ENCODE peak calls at places on chromosomes 13 and 19, in eight cellular contexts. N, F, J, I, P, Z, T and Q are unnamed samples.

GRCh38 chr13:114142137-114142550 is 9.7 kb upstream of the RASA3 start:
- DNase-seq in N (no peak), F (no peak), J (no peak), I (no peak), P (no peak), Z (no peak), T (no peak), Q (no peak)

GRCh38 chr13:79988573-79988972 is 352.4 kb downstream of the SPRY2 start:
- DNase-seq in N (peak; percentile 59), F (no peak), J (no peak), I (no peak), P (peak; percentile 83), Z (no peak), T (no peak), Q (no peak)

GRCh38 chr19:5046339-5047039 is 77.6 kb downstream of the KDM4B start:
- DNase-seq in N (no peak), F (no peak), J (peak; percentile 90), I (no peak), P (peak; percentile 40), Z (peak; percentile 68), T (peak; percentile 58), Q (peak; percentile 92)

GRCh38 chr13:32086366-32086765 is 54.8 kb downstream of the FRY start:
- DNase-seq in N (peak; percentile 15), F (no peak), J (no peak), I (no peak), P (peak; percentile 31), Z (no peak), T (no peak), Q (no peak)

GRCh38 chr19:38013913-38014575 is 107.0 kb downstream of the SIPA1L3 start:
- DNase-seq in N (no peak), F (no peak), J (no peak), I (no peak), P (no peak), Z (no peak), T (no peak), Q (no peak)

GRCh38 chr13:101267656-101268055 is 148.7 kb downstream of the NALCN start:
- DNase-seq in N (no peak), F (no peak), J (no peak), I (no peak), P (no peak), Z (no peak), T (no peak), Q (no peak)

GRCh38 chr13:45105895-45106294 is 14.4 kb upstream of the GTF2F2 start:
- DNase-seq in N (peak; percentile 71), F (no peak), J (no peak), I (no peak), P (peak; percentile 94), Z (no peak), T (no peak), Q (no peak)

GRCh38 chr13:85142351-85142750 is 656.9 kb downstream of the SLITRK6 start:
- DNase-seq in N (no peak), F (no peak), J (no peak), I (no peak), P (no peak), Z (no peak), T (no peak), Q (no peak)

GRCh38 chr19:11414544-11414943 is 4.6 kb downstream of the RGL3 start:
- DNase-seq in N (no peak), F (no peak), J (no peak), I (no peak), P (no peak), Z (no peak), T (no peak), Q (no peak)

DNA sequence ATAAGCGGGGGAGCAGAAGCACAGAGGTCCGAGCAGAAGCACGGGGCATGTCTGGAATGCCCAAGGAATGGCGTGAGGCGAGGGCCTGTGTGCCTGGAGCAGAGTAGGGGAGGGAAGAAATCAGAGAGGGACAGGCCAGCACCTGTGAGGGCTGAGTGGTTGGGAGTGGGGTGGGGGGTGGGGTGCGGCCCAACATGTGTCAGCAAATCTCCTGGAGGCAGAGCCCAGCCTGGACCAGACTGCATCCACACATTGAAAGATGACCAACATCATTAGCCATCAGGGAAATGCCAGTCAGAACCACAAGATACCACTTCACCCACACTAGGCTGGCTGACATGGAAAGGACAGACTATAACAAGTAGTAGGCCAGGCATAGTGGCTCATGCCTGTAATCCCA is 11.2 kb downstream of the CLASRP start:
- DNase-seq in N (no peak), F (no peak), J (no peak), I (no peak), P (no peak), Z (no peak), T (no peak), Q (no peak)
- H3K4me1 ChIP-seq in N (no peaks in the 10 kb centered on the region), F (no peaks in the 10 kb centered on the region), J (peaks cover 5% of the 10 kb centered on the region), I (no peaks in the 10 kb centered on the region), P (peaks cover 2% of the 10 kb centered on the region), Z (peaks cover 34% of the 10 kb centered on the region), T (peaks cover 13% of the 10 kb centered on the region), Q (peaks cover 48% of the 10 kb centered on the region)

GRCh38 chr19:18646535-18647370 is 9.9 kb downstream of the KLHL26 start:
- DNase-seq in N (no peak), F (no peak), J (no peak), I (no peak), P (no peak), Z (no peak), T (no peak), Q (no peak)

GRCh38 chr19:18647371-18647767 is 10.5 kb downstream of the KLHL26 start:
- DNase-seq in N (no peak), F (no peak), J (no peak), I (no peak), P (no peak), Z (no peak), T (no peak), Q (no peak)

GRCh38 chr19:18649371-18650047 is 12.7 kb downstream of the KLHL26 start:
- DNase-seq in N (peak; percentile 77), F (no peak), J (no peak), I (no peak), P (peak; percentile 70), Z (peak; percentile 81), T (peak; percentile 88), Q (no peak)

GRCh38 chr19:18648971-18649310 is 12.1 kb downstream of the KLHL26 start:
- DNase-seq in N (no peak), F (no peak), J (no peak), I (no peak), P (no peak), Z (peak; percentile 74), T (no peak), Q (no peak)

GRCh38 chr19:18647807-18648206 is 11.0 kb downstream of the KLHL26 start:
- DNase-seq in N (no peak), F (no peak), J (no peak), I (no peak), P (no peak), Z (no peak), T (no peak), Q (no peak)
- H3K4me1 ChIP-seq in N (peaks cover 30% of the 10 kb centered on the region), F (no peaks in the 10 kb centered on the region), J (peaks cover 4% of the 10 kb centered on the region), I (peaks cover 22% of the 10 kb centered on the region), P (peaks cover 37% of the 10 kb centered on the region), Z (peaks cover 55% of the 10 kb centered on the region), T (peaks cover 34% of the 10 kb centered on the region), Q (no peaks in the 10 kb centered on the region)

GRCh38 chr13:75558130-75558840 is 8.7 kb downstream of the UCHL3 start:
- DNase-seq in N (no peak), F (no peak), J (no peak), I (no peak), P (no peak), Z (no peak), T (no peak), Q (no peak)
- H3K4me1 ChIP-seq in N (no peaks in the 10 kb centered on the region), F (peaks cover 9% of the 10 kb centered on the region), J (peaks cover 5% of the 10 kb centered on the region), I (no peaks in the 10 kb centered on the region), P (no peaks in the 10 kb centered on the region), Z (peaks cover 24% of the 10 kb centered on the region), T (no peaks in the 10 kb centered on the region), Q (peaks cover 5% of the 10 kb centered on the region)

DNA sequence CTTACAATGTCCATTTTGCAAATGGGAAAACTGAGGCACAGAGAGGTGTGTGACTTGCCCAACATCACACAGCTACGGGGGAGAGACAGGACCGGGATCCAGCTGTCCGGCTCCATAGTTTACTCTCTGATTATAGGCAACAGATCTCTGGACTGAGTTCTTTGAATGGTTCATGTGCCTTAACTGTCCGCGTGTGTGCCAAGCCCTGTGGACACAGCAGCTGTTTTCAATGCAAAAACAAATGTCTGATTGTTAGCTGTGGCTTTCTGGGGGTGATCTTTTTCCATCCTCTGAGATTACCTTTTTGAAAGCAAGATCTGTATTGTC is 94.1 kb downstream of the KL start:
- DNase-seq in N (no peak), F (no peak), J (no peak), I (no peak), P (no peak), Z (no peak), T (no peak), Q (no peak)
- H3K4me1 ChIP-seq in N (peaks cover 47% of the 10 kb centered on the region), F (no peaks in the 10 kb centered on the region), J (peaks cover 25% of the 10 kb centered on the region), I (no peaks in the 10 kb centered on the region), P (peaks cover 55% of the 10 kb centered on the region), Z (peaks cover 24% of the 10 kb centered on the region), T (peaks cover 41% of the 10 kb centered on the region), Q (no peaks in the 10 kb centered on the region)

DNA sequence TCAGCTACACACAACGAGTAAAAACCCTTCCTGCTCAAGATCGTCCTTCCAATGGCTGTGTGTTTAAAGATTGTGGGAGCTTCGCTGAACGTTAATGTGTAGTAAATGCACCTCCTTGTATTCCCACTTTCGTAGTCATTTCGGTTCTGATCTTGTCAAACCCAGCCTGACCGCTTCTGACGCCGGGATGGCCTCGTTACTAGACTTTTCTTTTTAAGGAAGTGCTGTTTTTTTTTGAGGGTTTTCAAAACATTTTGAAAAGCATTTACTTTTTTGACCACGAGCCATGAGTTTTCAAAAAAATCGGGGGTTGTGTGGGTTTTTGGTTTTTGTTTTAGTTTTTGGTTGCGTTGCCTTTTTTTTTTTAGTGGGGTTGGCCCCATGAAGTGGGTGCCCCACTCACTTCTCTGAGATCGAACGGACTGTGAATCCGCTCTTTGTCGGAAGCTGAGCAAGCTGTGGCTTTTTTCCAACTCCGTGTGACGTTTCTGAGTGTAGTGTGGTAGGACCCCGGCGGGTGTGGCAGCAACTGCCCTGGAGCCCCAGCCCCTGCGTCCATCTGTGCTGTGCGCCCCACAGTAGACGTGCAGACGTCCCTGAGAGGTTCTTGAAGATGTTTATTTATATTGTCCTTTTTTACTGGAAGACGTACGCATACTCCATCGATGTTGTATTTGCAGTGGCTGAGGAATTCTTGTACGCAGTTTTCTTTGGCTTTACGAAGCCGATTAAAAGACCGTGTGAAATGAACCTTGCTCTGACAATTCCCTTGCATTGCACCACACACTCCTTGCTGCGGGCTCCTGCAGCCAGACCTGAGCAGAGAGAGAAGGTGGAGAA is 2.7 kb upstream of the FAM174C start:
- DNase-seq in N (no peak), F (no peak), J (peak; percentile 14), I (no peak), P (no peak), Z (peak; percentile 26), T (peak; percentile 33), Q (no peak)
- H3K4me1 ChIP-seq in N (peaks cover 41% of the 10 kb centered on the region), F (peaks cover 80% of the 10 kb centered on the region), J (peaks cover 57% of the 10 kb centered on the region), I (peaks cover 35% of the 10 kb centered on the region), P (peaks cover 34% of the 10 kb centered on the region), Z (peaks cover 76% of the 10 kb centered on the region), T (peaks cover 75% of the 10 kb centered on the region), Q (peaks cover 79% of the 10 kb centered on the region)

DNA sequence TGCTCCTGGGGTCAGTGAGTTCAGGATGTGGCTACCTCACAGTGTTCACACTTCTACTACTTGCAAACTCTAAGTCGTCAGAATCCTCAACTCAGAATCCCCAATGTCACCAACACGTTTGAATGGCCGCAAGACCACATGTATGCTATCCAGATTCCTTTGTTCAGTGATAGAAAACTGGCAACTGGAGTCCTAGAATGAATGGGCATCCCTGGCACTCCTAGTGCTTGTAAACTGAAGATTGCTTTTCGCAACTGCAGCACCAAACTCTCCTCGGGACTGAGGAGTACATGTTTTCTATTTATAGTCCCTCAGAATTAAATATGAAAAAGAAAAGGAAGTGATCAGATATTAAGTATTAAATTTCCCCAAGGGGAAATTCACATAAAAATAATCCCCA is 4.9 kb downstream of the SMAD9 start:
- DNase-seq in N (no peak), F (no peak), J (no peak), I (no peak), P (no peak), Z (peak; percentile 42), T (no peak), Q (no peak)
- H3K4me1 ChIP-seq in N (no peaks in the 10 kb centered on the region), F (peaks cover 6% of the 10 kb centered on the region), J (no peaks in the 10 kb centered on the region), I (peaks cover 3% of the 10 kb centered on the region), P (peaks cover 7% of the 10 kb centered on the region), Z (peaks cover 21% of the 10 kb centered on the region), T (no peaks in the 10 kb centered on the region), Q (peaks cover 10% of the 10 kb centered on the region)

GRCh38 chr19:42475366-42475765 is 32.6 kb upstream of the CXCL17 start:
- DNase-seq in N (no peak), F (no peak), J (no peak), I (no peak), P (no peak), Z (no peak), T (no peak), Q (no peak)
- H3K4me1 ChIP-seq in N (no peaks in the 10 kb centered on the region), F (peaks cover 10% of the 10 kb centered on the region), J (peaks cover 9% of the 10 kb centered on the region), I (peaks cover 29% of the 10 kb centered on the region), P (no peaks in the 10 kb centered on the region), Z (no peaks in the 10 kb centered on the region), T (peaks cover 3% of the 10 kb centered on the region), Q (peaks cover 9% of the 10 kb centered on the region)